ENCODE peak calls at places on chromosomes 13 and 19, in eight cellular contexts. P is A549; U is left lung; Y is fibroblast of pulmonary artery; D is uterus; R is naive thymus-derived CD4-positive, alpha-beta T cell; N is thoracic aorta; Z is astrocyte of the spinal cord. V is an unnamed sample.
A peak's percentile ranks its signal among the peaks of the same experiment; 100 is the strongest.

GRCh38 chr19:1807695-1808394 is 4.2 kb downstream of the ATP8B3 start:
- DNase-seq in P (no peak), U (peak; percentile 58), Y (no peak), D (no peak), R (no peak), N (no peak), Z (no peak), V (no peak)

GRCh38 chr19:32971012-32971595 is 654 bp downstream of the CEP89 start:
- DNase-seq in P (no peak), U (no peak), Y (no peak), D (no peak), R (no peak), N (no peak), Z (no peak), V (no peak)

GRCh38 chr19:728011-728410 is 19.3 kb downstream of the PALM start:
- DNase-seq in P (no peak), U (peak; percentile 81), Y (peak; percentile 71), D (peak; percentile 77), R (no peak), N (no peak), Z (no peak), V (no peak)

GRCh38 chr19:45531349-45531748 is 24.1 kb downstream of the VASP start:
- DNase-seq in P (no peak), U (no peak), Y (no peak), D (no peak), R (no peak), N (no peak), Z (no peak), V (no peak)

GRCh38 chr13:66312312-66313087 is 917.6 kb downstream of the PCDH9 start:
- DNase-seq in P (peak; percentile 17), U (no peak), Y (peak; percentile 85), D (no peak), R (no peak), N (no peak), Z (peak; percentile 92), V (peak; percentile 81)

GRCh38 chr19:33468361-33469170 is 53.0 kb downstream of the PEPD start:
- DNase-seq in P (no peak), U (peak; percentile 66), Y (no peak), D (no peak), R (no peak), N (no peak), Z (peak; percentile 84), V (no peak)

GRCh38 chr19:49844138-49844740 is 6.7 kb upstream of the PTOV1 start:
- DNase-seq in P (no peak), U (no peak), Y (no peak), D (no peak), R (no peak), N (no peak), Z (no peak), V (no peak)

GRCh38 chr13:24264976-24265375 is 44.4 kb upstream of the C1QTNF9 start:
- DNase-seq in P (no peak), U (peak; percentile 77), Y (no peak), D (no peak), R (peak; percentile 85), N (no peak), Z (no peak), V (no peak)

GRCh38 chr13:62131604-62132003 is 716.0 kb upstream of the PCDH20 start:
- DNase-seq in P (no peak), U (no peak), Y (no peak), D (no peak), R (no peak), N (no peak), Z (no peak), V (no peak)

GRCh38 chr19:30062331-30063183 is 120.5 kb downstream of the URI1 start:
- DNase-seq in P (no peak), U (no peak), Y (no peak), D (no peak), R (no peak), N (no peak), Z (no peak), V (no peak)

GRCh38 chr19:11422163-11423068 is 3.3 kb upstream of the RGL3 start:
- DNase-seq in P (peak; percentile 60), U (peak; percentile 95), Y (peak; percentile 61), D (peak; percentile 59), R (peak; percentile 43), N (no peak), Z (no peak), V (no peak)

GRCh38 chr19:11423164-11423803 is 4.2 kb upstream of the RGL3 start:
- DNase-seq in P (no peak), U (no peak), Y (no peak), D (no peak), R (no peak), N (no peak), Z (no peak), V (no peak)

GRCh38 chr19:11420429-11420893 is 1.3 kb upstream of the RGL3 start:
- DNase-seq in P (no peak), U (peak; percentile 81), Y (peak; percentile 53), D (peak; percentile 68), R (no peak), N (no peak), Z (no peak), V (peak; percentile 25)

GRCh38 chr19:11420894-11421606 is 1.9 kb upstream of the RGL3 start:
- DNase-seq in P (no peak), U (no peak), Y (no peak), D (no peak), R (peak; percentile 29), N (no peak), Z (no peak), V (no peak)

DNA sequence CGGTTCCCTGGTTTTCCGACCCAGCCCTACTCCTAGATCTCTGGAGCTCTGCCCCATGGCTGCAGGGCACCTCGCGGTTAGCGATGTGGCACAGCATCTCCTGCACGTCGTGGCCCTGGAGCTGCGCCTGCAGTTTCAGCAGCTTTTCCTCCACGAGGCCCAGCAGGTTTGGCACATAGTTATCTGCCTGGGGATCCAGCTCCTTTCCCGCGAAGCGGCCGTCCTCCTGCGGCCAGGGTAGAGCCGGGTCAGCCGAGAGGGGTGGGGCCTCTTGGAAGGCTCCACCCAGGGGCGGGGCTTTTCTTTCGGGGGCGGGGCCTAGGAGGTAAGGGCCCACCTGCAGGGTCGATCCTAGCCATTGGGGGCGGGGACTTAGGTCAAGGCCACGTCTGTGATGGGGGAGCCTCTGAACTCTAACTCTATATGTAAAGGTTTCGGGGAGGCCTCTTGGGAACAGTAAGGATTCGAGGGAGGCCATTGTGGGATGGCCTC is 2.5 kb upstream of the RGL3 start:
- DNase-seq in P (no peak), U (peak; percentile 88), Y (no peak), D (no peak), R (peak; percentile 36), N (no peak), Z (no peak), V (no peak)
- H3K4me3 ChIP-seq in P (peak overlapping the region; percentile 31), U (peak overlapping the region; percentile 28), Y (no peak overlapping the region), D (no peak overlapping the region), R (peak overlapping the region; percentile 47), N (peak overlapping the region; percentile 68), Z (no peak overlapping the region), V (no peak overlapping the region)

GRCh38 chr13:51955281-51955771 is 55.9 kb downstream of the ATP7B start:
- DNase-seq in P (no peak), U (no peak), Y (no peak), D (no peak), R (no peak), N (no peak), Z (peak; percentile 7), V (peak; percentile 56)
- H3K4me3 ChIP-seq in P (no peak overlapping the region), U (no peak overlapping the region), Y (no peak overlapping the region), D (no peak overlapping the region), R (no peak overlapping the region), N (no peak overlapping the region), Z (no peak overlapping the region), V (no peak overlapping the region)

DNA sequence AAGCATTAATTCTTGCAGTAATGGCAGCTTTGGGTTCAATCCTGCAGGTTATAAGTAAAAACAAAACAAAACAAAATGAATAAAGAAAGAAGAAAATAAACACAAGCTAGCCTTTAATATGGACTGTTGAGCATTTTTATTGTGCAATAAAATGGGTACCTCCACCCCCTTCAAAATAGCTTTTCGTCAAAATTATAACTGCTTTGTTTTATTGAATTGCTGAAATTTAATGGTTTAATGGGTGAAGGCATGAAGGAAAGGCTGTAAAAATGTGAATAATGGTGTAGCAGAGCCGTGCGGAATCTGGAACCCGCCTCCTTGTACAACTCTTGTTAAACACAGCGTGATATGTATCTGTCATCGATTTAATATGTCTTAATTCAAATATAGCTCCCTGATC is 2.2 kb upstream of the ZIC5 start:
- DNase-seq in P (no peak), U (no peak), Y (no peak), D (no peak), R (no peak), N (no peak), Z (no peak), V (no peak)
- H3K4me3 ChIP-seq in P (no peak overlapping the region), U (no peak overlapping the region), Y (no peak overlapping the region), D (no peak overlapping the region), R (no peak overlapping the region), N (no peak overlapping the region), Z (no peak overlapping the region), V (no peak overlapping the region)

GRCh38 chr13:28751210-28751935 is 32.6 kb upstream of the SLC46A3 start:
- DNase-seq in P (no peak), U (no peak), Y (peak; percentile 89), D (no peak), R (no peak), N (no peak), Z (no peak), V (no peak)
- H3K4me3 ChIP-seq in P (no peak overlapping the region), U (no peak overlapping the region), Y (no peak overlapping the region), D (no peak overlapping the region), R (no peak overlapping the region), N (no peak overlapping the region), Z (no peak overlapping the region), V (no peak overlapping the region)

GRCh38 chr19:10516671-10517286 is 468 bp downstream of the S1PR5 start:
- DNase-seq in P (no peak), U (no peak), Y (no peak), D (no peak), R (no peak), N (no peak), Z (no peak), V (no peak)
- H3K4me3 ChIP-seq in P (peak overlapping the region; percentile 92), U (peak overlapping the region; percentile 26), Y (peak overlapping the region; percentile 38), D (no peak overlapping the region), R (peak overlapping the region; percentile 43), N (peak overlapping the region; percentile 69), Z (no peak overlapping the region), V (peak overlapping the region; percentile 48)